ENCODE peak calls at places on chromosomes 7 and 10, in ten cellular contexts. E is M059J, C is iris pigment epithelial cell, I is AG08395, J is fibroblast of lung, D is mucosa of gallbladder, L is G401, Q is left cardiac atrium, V is MCF 10A, M is stromal cell of bone marrow. Y is an unnamed sample.

GRCh38 chr7:155975490-155975889 is 163.2 kb upstream of the SHH start:
- DNase-seq in Q (no peak), C (no peak), D (no peak), I (no peak), E (no peak), J (no peak), V (no peak), M (no peak), L (no peak), Y (no peak)

GRCh38 chr10:132220061-132220460 is 33.3 kb downstream of the DPYSL4 start:
- DNase-seq in Q (no peak), V (no peak), J (no peak), D (no peak), E (no peak), I (no peak), M (no peak), L (no peak), C (no peak), Y (no peak)

GRCh38 chr7:131123991-131124629 is 203.6 kb upstream of the MKLN1 start:
- DNase-seq in I (no peak), Q (no peak), J (no peak), D (no peak), M (no peak), V (no peak), L (no peak), C (no peak), E (no peak), Y (no peak)

GRCh38 chr10:101617824-101618568 is 29.9 kb downstream of the DPCD start:
- DNase-seq in J (no peak), C (no peak), L (no peak), I (no peak), E (no peak), V (no peak), Q (no peak), M (no peak), D (no peak), Y (no peak)

GRCh38 chr7:67870396-67870795 is 873.8 kb downstream of the TYW1 start:
- DNase-seq in D (no peak), M (no peak), E (no peak), I (no peak), C (no peak), L (no peak), Q (no peak), J (no peak), V (no peak), Y (no peak)

GRCh38 chr10:21031232-21031790 is 134.2 kb upstream of the NEBL start:
- DNase-seq in E (no peak), L (peak), D (no peak), M (no peak), C (no peak), J (no peak), Q (no peak), V (no peak), I (no peak), Y (no peak)

GRCh38 chr10:134743-135600 is at the start of gene ZMYND11:
- DNase-seq in Q (peak), V (peak), E (peak), C (peak), J (peak), L (peak), D (peak), M (peak), I (peak), Y (peak)

GRCh38 chr7:17123020-17123419 is 175.4 kb upstream of the AHR start:
- DNase-seq in V (peak), J (peak), Q (no peak), M (peak), L (no peak), D (no peak), C (peak), I (peak), E (peak), Y (peak)

GRCh38 chr7:39758234-39758970 is 135.0 kb downstream of the RALA start:
- DNase-seq in C (no peak), E (no peak), D (peak), L (no peak), J (no peak), Q (peak), I (no peak), V (no peak), M (no peak), Y (no peak)

GRCh38 chr10:119431034-119431767 is 111.3 kb downstream of the RGS10 start:
- DNase-seq in V (no peak), D (no peak), M (no peak), C (no peak), Q (no peak), L (no peak), J (peak), E (no peak), I (no peak), Y (no peak)

GRCh38 chr10:73989594-73990142 is 8.2 kb upstream of the VCL start:
- DNase-seq in C (no peak), V (no peak), Q (no peak), E (no peak), D (no peak), L (no peak), I (no peak), M (no peak), J (no peak), Y (no peak)

GRCh38 chr7:2024227-2024918 is 208.4 kb downstream of the MAD1L1 start:
- DNase-seq in E (peak), C (peak), I (no peak), M (no peak), L (no peak), J (peak), Q (peak), D (no peak), V (no peak), Y (no peak)

GRCh38 chr7:44978511-44979366 is at the start of gene MYO1G:
- DNase-seq in L (no peak), Q (peak), M (no peak), D (peak), J (no peak), E (no peak), C (no peak), V (no peak), I (no peak), Y (no peak)

GRCh38 chr10:122688293-122688989 is 11.2 kb downstream of the C10orf120 start:
- DNase-seq in C (no peak), E (peak), M (peak), Q (peak), I (peak), V (peak), L (no peak), D (no peak), J (no peak), Y (no peak)

Y was measured in amniotic epithelial cell.